ENCODE peak calls at places on chromosomes 6 and 20, in four cellular contexts. One of them, this sample, is unnamed.

GRCh38 chr6:46411798-46412197 is 79.5 kb downstream of the RCAN2 start:
- DNase-seq in CD8-positive, alpha-beta T cell: no peak
- DNase-seq in CD4-positive, CD25-positive, alpha-beta regulatory T cell: no peak
- DNase-seq in WERI-Rb-1: no peak
- DNase-seq in this sample: no peak

GRCh38 chr6:25173951-25174474 is 105.2 kb upstream of the CARMIL1 start:
- DNase-seq in CD8-positive, alpha-beta T cell: no peak
- DNase-seq in WERI-Rb-1: no peak
- DNase-seq in CD4-positive, CD25-positive, alpha-beta regulatory T cell: no peak
- DNase-seq in this sample: no peak

GRCh38 chr6:13436691-13437568 is 50.5 kb downstream of the GFOD1 start:
- DNase-seq in CD4-positive, CD25-positive, alpha-beta regulatory T cell: no peak
- DNase-seq in CD8-positive, alpha-beta T cell: no peak
- DNase-seq in WERI-Rb-1: no peak
- DNase-seq in this sample: no peak

GRCh38 chr6:43926644-43927524 is 156.9 kb downstream of the VEGFA start:
- DNase-seq in CD8-positive, alpha-beta T cell: no peak
- DNase-seq in CD4-positive, CD25-positive, alpha-beta regulatory T cell: no peak
- DNase-seq in WERI-Rb-1: peak; percentile 87
- DNase-seq in this sample: peak; percentile 43

GRCh38 chr6:38404355-38404754 is 235.4 kb downstream of the BTBD9 start:
- DNase-seq in CD4-positive, CD25-positive, alpha-beta regulatory T cell: peak; percentile 12
- DNase-seq in CD8-positive, alpha-beta T cell: no peak
- DNase-seq in WERI-Rb-1: no peak
- DNase-seq in this sample: no peak

GRCh38 chr6:69138893-69139494 is 503.9 kb downstream of the ADGRB3 start:
- DNase-seq in WERI-Rb-1: no peak
- DNase-seq in CD4-positive, CD25-positive, alpha-beta regulatory T cell: no peak
- DNase-seq in CD8-positive, alpha-beta T cell: no peak
- DNase-seq in this sample: no peak

GRCh38 chr6:113818528-113818927 is 38.6 kb upstream of the MARCKS start:
- DNase-seq in CD8-positive, alpha-beta T cell: no peak
- DNase-seq in CD4-positive, CD25-positive, alpha-beta regulatory T cell: no peak
- DNase-seq in WERI-Rb-1: no peak
- DNase-seq in this sample: no peak

GRCh38 chr6:106141441-106142237 is 55.5 kb downstream of the PRDM1 start:
- DNase-seq in WERI-Rb-1: no peak
- DNase-seq in CD8-positive, alpha-beta T cell: no peak
- DNase-seq in CD4-positive, CD25-positive, alpha-beta regulatory T cell: peak; percentile 84
- DNase-seq in this sample: no peak

GRCh38 chr20:51861726-51862466 is 59.6 kb upstream of the SALL4 start:
- DNase-seq in WERI-Rb-1: no peak
- DNase-seq in CD4-positive, CD25-positive, alpha-beta regulatory T cell: no peak
- DNase-seq in CD8-positive, alpha-beta T cell: no peak
- DNase-seq in this sample: no peak

GRCh38 chr20:13649548-13649947 is 10.8 kb upstream of the TASP1 start:
- DNase-seq in CD8-positive, alpha-beta T cell: no peak
- DNase-seq in WERI-Rb-1: no peak
- DNase-seq in CD4-positive, CD25-positive, alpha-beta regulatory T cell: no peak
- DNase-seq in this sample: no peak

GRCh38 chr6:66145867-66146266 is 438.8 kb upstream of the EYS start:
- DNase-seq in CD8-positive, alpha-beta T cell: no peak
- DNase-seq in WERI-Rb-1: no peak
- DNase-seq in CD4-positive, CD25-positive, alpha-beta regulatory T cell: no peak
- DNase-seq in this sample: peak; percentile 61

GRCh38 chr6:27565839-27566779 is 93.2 kb upstream of the ZNF184 start:
- DNase-seq in CD8-positive, alpha-beta T cell: no peak
- DNase-seq in CD4-positive, CD25-positive, alpha-beta regulatory T cell: no peak
- DNase-seq in WERI-Rb-1: no peak
- DNase-seq in this sample: no peak

GRCh38 chr6:15401769-15402250 is 155.9 kb downstream of the JARID2 start:
- DNase-seq in CD4-positive, CD25-positive, alpha-beta regulatory T cell: no peak
- DNase-seq in CD8-positive, alpha-beta T cell: no peak
- DNase-seq in WERI-Rb-1: no peak
- DNase-seq in this sample: no peak

GRCh38 chr20:313948-314347 is 11.4 kb upstream of the SOX12 start:
- DNase-seq in WERI-Rb-1: no peak
- DNase-seq in CD8-positive, alpha-beta T cell: no peak
- DNase-seq in CD4-positive, CD25-positive, alpha-beta regulatory T cell: no peak
- DNase-seq in this sample: no peak

GRCh38 chr20:1174787-1175186 is 10.0 kb downstream of the TMEM74B start:
- DNase-seq in WERI-Rb-1: no peak
- DNase-seq in CD4-positive, CD25-positive, alpha-beta regulatory T cell: no peak
- DNase-seq in CD8-positive, alpha-beta T cell: no peak
- DNase-seq in this sample: no peak

GRCh38 chr6:160263214-160263939 is 4.8 kb upstream of the SLC22A2 start:
- DNase-seq in CD4-positive, CD25-positive, alpha-beta regulatory T cell: no peak
- DNase-seq in WERI-Rb-1: no peak
- DNase-seq in CD8-positive, alpha-beta T cell: no peak
- DNase-seq in this sample: no peak

GRCh38 chr6:106119526-106119925 is 33.4 kb downstream of the PRDM1 start:
- DNase-seq in WERI-Rb-1: no peak
- DNase-seq in CD4-positive, CD25-positive, alpha-beta regulatory T cell: no peak
- DNase-seq in CD8-positive, alpha-beta T cell: no peak
- DNase-seq in this sample: no peak

GRCh38 chr20:4951299-4951698 is 50.0 kb downstream of the SLC23A2 start:
- DNase-seq in CD8-positive, alpha-beta T cell: no peak
- DNase-seq in CD4-positive, CD25-positive, alpha-beta regulatory T cell: no peak
- DNase-seq in WERI-Rb-1: no peak
- DNase-seq in this sample: no peak

GRCh38 chr20:419556-420168 is 11.6 kb downstream of the RBCK1 start:
- DNase-seq in WERI-Rb-1: no peak
- DNase-seq in CD8-positive, alpha-beta T cell: no peak
- DNase-seq in CD4-positive, CD25-positive, alpha-beta regulatory T cell: no peak
- DNase-seq in this sample: peak; percentile 78

GRCh38 chr6:139580592-139581484 is 206.4 kb upstream of the CITED2 start:
- DNase-seq in CD4-positive, CD25-positive, alpha-beta regulatory T cell: peak; percentile 4
- DNase-seq in CD8-positive, alpha-beta T cell: no peak
- DNase-seq in WERI-Rb-1: no peak
- DNase-seq in this sample: no peak

GRCh38 chr6:43913388-43914271 is 143.6 kb downstream of the VEGFA start:
- DNase-seq in CD8-positive, alpha-beta T cell: no peak
- DNase-seq in CD4-positive, CD25-positive, alpha-beta regulatory T cell: no peak
- DNase-seq in WERI-Rb-1: no peak
- DNase-seq in this sample: no peak

GRCh38 chr6:169545956-169546355 is 155.9 kb downstream of the WDR27 start:
- DNase-seq in WERI-Rb-1: no peak
- DNase-seq in CD8-positive, alpha-beta T cell: no peak
- DNase-seq in CD4-positive, CD25-positive, alpha-beta regulatory T cell: no peak
- DNase-seq in this sample: no peak

GRCh38 chr6:19925533-19925932 is 88.4 kb downstream of the ID4 start:
- DNase-seq in WERI-Rb-1: no peak
- DNase-seq in CD8-positive, alpha-beta T cell: no peak
- DNase-seq in CD4-positive, CD25-positive, alpha-beta regulatory T cell: no peak
- DNase-seq in this sample: no peak

GRCh38 chr6:50826037-50826761 is 7.5 kb downstream of the TFAP2B start:
- DNase-seq in CD8-positive, alpha-beta T cell: no peak
- DNase-seq in CD4-positive, CD25-positive, alpha-beta regulatory T cell: no peak
- DNase-seq in WERI-Rb-1: no peak
- DNase-seq in this sample: no peak

GRCh38 chr6:165881812-165882211 is 218.8 kb upstream of the PDE10A start:
- DNase-seq in CD4-positive, CD25-positive, alpha-beta regulatory T cell: no peak
- DNase-seq in CD8-positive, alpha-beta T cell: no peak
- DNase-seq in WERI-Rb-1: no peak
- DNase-seq in this sample: no peak

GRCh38 chr6:1777921-1778692 is 168.4 kb downstream of the FOXC1 start:
- DNase-seq in CD4-positive, CD25-positive, alpha-beta regulatory T cell: no peak
- DNase-seq in CD8-positive, alpha-beta T cell: no peak
- DNase-seq in WERI-Rb-1: no peak
- DNase-seq in this sample: no peak

GRCh38 chr6:75934643-75935472 is 137.6 kb downstream of the IMPG1 start:
- DNase-seq in WERI-Rb-1: peak; percentile 43
- DNase-seq in CD4-positive, CD25-positive, alpha-beta regulatory T cell: peak; percentile 44
- DNase-seq in CD8-positive, alpha-beta T cell: no peak
- DNase-seq in this sample: no peak

GRCh38 chr6:157385482-157385881 is 4.5 kb downstream of the ZDHHC14 start:
- DNase-seq in WERI-Rb-1: no peak
- DNase-seq in CD4-positive, CD25-positive, alpha-beta regulatory T cell: peak; percentile 16
- DNase-seq in CD8-positive, alpha-beta T cell: no peak
- DNase-seq in this sample: no peak

GRCh38 chr6:157386023-157386422 is 5.0 kb downstream of the ZDHHC14 start:
- DNase-seq in WERI-Rb-1: no peak
- DNase-seq in CD4-positive, CD25-positive, alpha-beta regulatory T cell: no peak
- DNase-seq in CD8-positive, alpha-beta T cell: no peak
- DNase-seq in this sample: no peak

GRCh38 chr6:157381631-157382621 is 936 bp downstream of the ZDHHC14 start:
- DNase-seq in CD4-positive, CD25-positive, alpha-beta regulatory T cell: peak; percentile 63
- DNase-seq in CD8-positive, alpha-beta T cell: peak; percentile 43
- DNase-seq in WERI-Rb-1: peak; percentile 56
- DNase-seq in this sample: peak; percentile 91

GRCh38 chr6:157380779-157381561 is at the start of gene ZDHHC14:
- DNase-seq in CD4-positive, CD25-positive, alpha-beta regulatory T cell: peak; percentile 92
- DNase-seq in WERI-Rb-1: peak; percentile 90
- DNase-seq in CD8-positive, alpha-beta T cell: peak; percentile 84
- DNase-seq in this sample: peak; percentile 99

GRCh38 chr6:157383471-157383870 is 2.5 kb downstream of the ZDHHC14 start:
- DNase-seq in CD8-positive, alpha-beta T cell: no peak
- DNase-seq in CD4-positive, CD25-positive, alpha-beta regulatory T cell: no peak
- DNase-seq in WERI-Rb-1: no peak
- DNase-seq in this sample: no peak
- H3K4me3 ChIP-seq in CD8-positive, alpha-beta T cell: no peak overlapping the region
- H3K4me3 ChIP-seq in CD4-positive, CD25-positive, alpha-beta regulatory T cell: no peak overlapping the region
- H3K4me3 ChIP-seq in WERI-Rb-1: no peak overlapping the region
- H3K4me3 ChIP-seq in this sample: peak overlapping the region; percentile 100

DNA sequence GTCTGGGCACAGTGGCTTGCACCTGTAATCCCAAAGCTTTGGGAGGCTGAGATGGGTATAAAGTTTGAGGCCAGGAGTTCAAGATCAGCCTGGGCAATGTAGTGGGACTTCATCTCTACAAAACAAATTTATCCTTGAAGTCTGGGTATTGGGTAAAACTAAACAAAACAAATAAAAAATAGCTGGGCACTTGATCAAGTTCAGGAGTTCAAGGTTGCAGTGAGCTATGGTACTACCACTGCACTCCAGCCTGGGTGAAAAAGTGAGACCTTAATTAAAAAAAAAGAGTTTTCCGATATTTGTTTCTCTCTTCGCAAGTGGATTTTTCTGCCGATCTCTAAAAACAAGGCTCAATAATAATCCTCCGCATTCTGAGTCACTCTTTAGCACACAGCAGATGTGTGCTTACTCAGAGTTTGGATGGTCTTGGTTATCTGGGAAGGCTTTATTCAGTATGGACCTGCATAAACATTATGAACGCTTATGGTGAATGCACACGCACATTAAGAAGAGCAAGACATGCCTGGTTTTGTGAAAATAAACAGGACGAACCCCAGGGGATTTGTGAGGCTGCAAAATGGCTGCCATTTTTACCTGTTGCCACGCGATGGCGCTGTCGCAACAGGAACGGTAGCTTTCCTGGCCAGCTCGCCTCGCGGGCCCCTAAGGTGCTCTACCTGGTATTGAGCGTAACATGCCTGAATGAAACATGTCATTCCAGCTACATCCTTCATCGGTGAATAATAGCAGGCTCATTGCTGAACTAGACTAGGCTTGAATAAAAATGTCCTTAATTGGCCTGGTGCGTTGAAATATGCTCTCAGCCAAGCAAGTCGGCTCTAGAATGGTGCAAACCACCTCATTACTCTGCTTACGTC is 6.0 kb downstream of the OPN5 start:
- DNase-seq in WERI-Rb-1: peak; percentile 82
- DNase-seq in CD8-positive, alpha-beta T cell: peak; percentile 16
- DNase-seq in CD4-positive, CD25-positive, alpha-beta regulatory T cell: peak; percentile 54
- DNase-seq in this sample: peak; percentile 85
- H3K4me3 ChIP-seq in WERI-Rb-1: peak overlapping the region; percentile 43
- H3K4me3 ChIP-seq in CD8-positive, alpha-beta T cell: no peak overlapping the region
- H3K4me3 ChIP-seq in CD4-positive, CD25-positive, alpha-beta regulatory T cell: no peak overlapping the region
- H3K4me3 ChIP-seq in this sample: no peak overlapping the region

GRCh38 chr20:49318430-49319203 is 40.8 kb upstream of the ZNFX1 start:
- DNase-seq in WERI-Rb-1: peak; percentile 19
- DNase-seq in CD8-positive, alpha-beta T cell: peak; percentile 12
- DNase-seq in CD4-positive, CD25-positive, alpha-beta regulatory T cell: peak; percentile 47
- DNase-seq in this sample: peak; percentile 81
- H3K4me3 ChIP-seq in WERI-Rb-1: peak overlapping the region; percentile 41
- H3K4me3 ChIP-seq in CD8-positive, alpha-beta T cell: peak overlapping the region; percentile 66
- H3K4me3 ChIP-seq in CD4-positive, CD25-positive, alpha-beta regulatory T cell: peak overlapping the region; percentile 44
- H3K4me3 ChIP-seq in this sample: peak overlapping the region; percentile 7

DNA sequence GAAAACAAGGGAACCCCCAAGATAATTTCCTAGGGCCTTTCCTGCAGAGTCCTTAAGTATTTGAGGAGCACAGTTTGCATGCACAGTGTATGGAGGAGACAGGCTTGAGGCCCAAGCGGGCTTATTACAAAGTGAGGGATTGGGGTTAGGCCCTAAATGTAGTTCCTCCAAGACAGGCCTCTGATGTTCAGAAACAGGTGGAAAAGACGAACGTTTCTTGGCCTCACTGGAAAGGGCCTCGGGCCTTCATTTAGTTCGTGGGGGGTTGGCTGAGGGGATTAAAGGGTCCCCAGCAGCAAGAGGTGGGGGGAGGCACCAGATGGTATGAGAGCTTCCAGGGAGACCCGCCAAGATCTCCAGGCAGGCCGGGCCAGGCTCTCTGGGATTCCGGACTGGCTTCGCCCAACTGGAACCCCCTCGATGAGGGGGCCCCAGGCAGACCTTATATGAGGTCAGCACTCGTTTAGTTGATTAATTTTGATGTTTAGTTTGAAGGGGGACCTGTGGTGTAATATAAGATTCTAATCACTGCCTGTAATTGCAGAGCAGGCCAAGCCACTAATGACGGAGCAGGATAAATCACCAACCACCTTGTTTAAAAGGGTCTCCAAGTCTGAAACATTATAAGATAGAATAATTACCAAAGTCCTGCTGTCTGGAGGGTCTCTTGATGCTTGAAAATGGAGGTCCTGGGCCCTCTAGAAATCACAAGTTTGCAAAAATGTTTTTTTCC is 2.0 kb downstream of the HMGA1 start:
- DNase-seq in CD4-positive, CD25-positive, alpha-beta regulatory T cell: no peak
- DNase-seq in WERI-Rb-1: peak; percentile 91
- DNase-seq in CD8-positive, alpha-beta T cell: no peak
- DNase-seq in this sample: peak; percentile 80
- H3K4me3 ChIP-seq in CD4-positive, CD25-positive, alpha-beta regulatory T cell: peak overlapping the region; percentile 77
- H3K4me3 ChIP-seq in WERI-Rb-1: peak overlapping the region; percentile 95
- H3K4me3 ChIP-seq in CD8-positive, alpha-beta T cell: peak overlapping the region; percentile 90
- H3K4me3 ChIP-seq in this sample: peak overlapping the region; percentile 69

GRCh38 chr6:30363459-30363858 is 18.5 kb downstream of the RPP21 start:
- DNase-seq in CD8-positive, alpha-beta T cell: no peak
- DNase-seq in WERI-Rb-1: peak; percentile 69
- DNase-seq in CD4-positive, CD25-positive, alpha-beta regulatory T cell: no peak
- DNase-seq in this sample: no peak
- H3K4me3 ChIP-seq in CD8-positive, alpha-beta T cell: no peak overlapping the region
- H3K4me3 ChIP-seq in WERI-Rb-1: no peak overlapping the region
- H3K4me3 ChIP-seq in CD4-positive, CD25-positive, alpha-beta regulatory T cell: no peak overlapping the region
- H3K4me3 ChIP-seq in this sample: no peak overlapping the region